ENCODE peak calls at places on chromosomes 3 and 15, in five cellular contexts. D is HCT116, E is GM12892, R is NCI-H2029 treated with DMSO at 0.1 percent for 48 hours, Z is T follicular helper cell. L is an unnamed sample.

GRCh38 chr15:31488437-31489204 is 162.0 kb downstream of the KLF13 start:
- DNase-seq in D (peak; percentile 80), E (peak; percentile 59), R (no peak), Z (no peak), L (peak; percentile 37)

GRCh38 chr3:37862712-37863551 is 1.3 kb downstream of the CTDSPL start:
- DNase-seq in D (no peak), E (no peak), R (peak; percentile 10), Z (no peak), L (no peak)

GRCh38 chr3:31250116-31250813 is 282.5 kb upstream of the STT3B start:
- DNase-seq in D (no peak), E (no peak), R (no peak), Z (no peak), L (no peak)

GRCh38 chr3:14253022-14253761 is 74.6 kb downstream of the LSM3 start:
- DNase-seq in D (no peak), E (no peak), R (no peak), Z (no peak), L (no peak)

GRCh38 chr3:51679777-51680176 is 8.7 kb downstream of the TEX264 start:
- DNase-seq in D (no peak), E (no peak), R (no peak), Z (no peak), L (no peak)

GRCh38 chr3:11544413-11545181 is 99.1 kb downstream of the VGLL4 start:
- DNase-seq in D (no peak), E (no peak), R (no peak), Z (no peak), L (no peak)

GRCh38 chr3:57597973-57598351 is 818 bp upstream of the ARF4 start:
- DNase-seq in D (no peak), E (no peak), R (no peak), Z (peak; percentile 26), L (no peak)

GRCh38 chr15:82739086-82739485 is 29.4 kb upstream of the AP3B2 start:
- DNase-seq in D (no peak), E (no peak), R (no peak), Z (no peak), L (no peak)

GRCh38 chr3:98699132-98699531 is 64.0 kb upstream of the ST3GAL6 start:
- DNase-seq in D (no peak), E (no peak), R (no peak), Z (no peak), L (no peak)

GRCh38 chr15:56038015-56038414 is 44.6 kb upstream of the NEDD4 start:
- DNase-seq in D (no peak), E (no peak), R (no peak), Z (peak; percentile 1), L (no peak)

GRCh38 chr3:187746479-187747335 is 1.4 kb upstream of the BCL6 start:
- DNase-seq in D (no peak), E (no peak), R (no peak), Z (no peak), L (no peak)

GRCh38 chr3:172709776-172710708 is 825 bp downstream of the NCEH1 start:
- DNase-seq in D (no peak), E (no peak), R (no peak), Z (no peak), L (peak; percentile 21)

GRCh38 chr3:114707225-114707860 is 413.5 kb downstream of the TIGIT start:
- DNase-seq in D (peak; percentile 28), E (no peak), R (no peak), Z (no peak), L (no peak)

L was measured in NCI-H748 treated with DMSO at 0.1 percent for 48 hours.